ENCODE peak calls at places on chromosome 18, in four cellular contexts. M is stimulated activated CD4-positive, alpha-beta T cell treated with anti-CD3 and anti-CD28 coated beads, Interleukin-2, amount 100 ng/mL, for 24 hours; B is NCI-H226; C is CD8-positive, alpha-beta memory T cell. F is an unnamed sample.
A peak's percentile ranks its signal among the peaks of the same experiment; 100 is the strongest.

GRCh38 chr18:24934231-24934932 is 417.6 kb downstream of the ZNF521 start:
- DNase-seq in B (no peak), M (no peak), C (no peak), F (no peak)

GRCh38 chr18:63266888-63267790 is 52.4 kb downstream of the BCL2 start:
- DNase-seq in B (no peak), C (no peak), M (no peak), F (no peak)

GRCh38 chr18:58721586-58722160 is 50.4 kb downstream of the MALT1 start:
- DNase-seq in B (no peak), C (no peak), M (no peak), F (no peak)

GRCh38 chr18:42814184-42814583 is 301.3 kb downstream of the RIT2 start:
- DNase-seq in M (no peak), B (no peak), C (no peak), F (no peak)

GRCh38 chr18:42536442-42536841 is 579.0 kb downstream of the RIT2 start:
- DNase-seq in B (no peak), C (no peak), M (no peak), F (no peak)

GRCh38 chr18:23994361-23994902 is 20.1 kb upstream of the TTC39C start:
- DNase-seq in M (no peak), C (peak; percentile 23), B (peak; percentile 97), F (peak; percentile 94)

GRCh38 chr18:64678048-64678447 is 529.2 kb upstream of the LINC00305 start:
- DNase-seq in B (no peak), M (no peak), C (no peak), F (no peak)

GRCh38 chr18:54947115-54947514 is 12.1 kb downstream of the CCDC68 start:
- DNase-seq in B (no peak), M (no peak), C (no peak), F (no peak)

GRCh38 chr18:1797265-1797664 is 774.0 kb downstream of the METTL4 start:
- DNase-seq in B (no peak), M (no peak), C (no peak), F (no peak)

GRCh38 chr18:80171190-80171872 is 62.3 kb downstream of the ADNP2 start:
- DNase-seq in B (peak; percentile 2), M (peak; percentile 75), C (peak; percentile 54), F (no peak)

GRCh38 chr18:26438980-26439379 is 109.4 kb downstream of the KCTD1 start:
- DNase-seq in C (no peak), M (no peak), B (no peak), F (no peak)

GRCh38 chr18:61824733-61825363 is 68.0 kb downstream of the RNF152 start:
- DNase-seq in M (no peak), B (no peak), C (no peak), F (no peak)

GRCh38 chr18:48543228-48543627 is 4.4 kb downstream of the CTIF start:
- DNase-seq in B (no peak), M (peak; percentile 37), C (no peak), F (no peak)

GRCh38 chr18:9100796-9101195 is 1.7 kb upstream of the NDUFV2 start:
- DNase-seq in M (no peak), C (no peak), B (no peak), F (no peak)

GRCh38 chr18:10973579-10974260 is 175.6 kb downstream of the PIEZO2 start:
- DNase-seq in B (no peak), C (no peak), M (no peak), F (no peak)

GRCh38 chr18:31573047-31573446 is 18.6 kb upstream of the TTR start:
- DNase-seq in M (no peak), B (no peak), C (no peak), F (no peak)

GRCh38 chr18:62828091-62828640 is 112.8 kb downstream of the PHLPP1 start:
- DNase-seq in B (no peak), M (no peak), C (no peak), F (no peak)

GRCh38 chr18:42730272-42730671 is 385.2 kb downstream of the RIT2 start:
- DNase-seq in B (no peak), C (no peak), M (no peak), F (no peak)

GRCh38 chr18:10247402-10248117 is 206.9 kb upstream of the APCDD1 start:
- DNase-seq in M (no peak), C (no peak), B (no peak), F (no peak)

GRCh38 chr18:43049021-43049420 is 66.5 kb downstream of the RIT2 start:
- DNase-seq in C (no peak), B (peak; percentile 43), M (no peak), F (peak; percentile 40)

GRCh38 chr18:44507729-44508325 is 172.9 kb upstream of the SETBP1 start:
- DNase-seq in M (no peak), B (peak; percentile 1), C (no peak), F (no peak)

GRCh38 chr18:58362027-58362575 is 266.8 kb downstream of the ALPK2 start:
- DNase-seq in B (peak; percentile 37), C (no peak), M (no peak), F (peak; percentile 82)

GRCh38 chr18:3624818-3625716 is 175.1 kb downstream of the TGIF1 start:
- DNase-seq in B (peak; percentile 96), C (peak; percentile 10), M (peak; percentile 65), F (peak; percentile 83)

GRCh38 chr18:33440384-33441043 is at the start of gene CCDC178:
- DNase-seq in B (no peak), M (no peak), C (no peak), F (no peak)

GRCh38 chr18:62279561-62279960 is 45.5 kb upstream of the TNFRSF11A start:
- DNase-seq in B (no peak), M (no peak), C (no peak), F (no peak)

GRCh38 chr18:11118051-11118450 is 31.3 kb downstream of the PIEZO2 start:
- DNase-seq in M (no peak), B (no peak), C (no peak), F (no peak)

GRCh38 chr18:29172151-29173015 is 995.5 kb upstream of the CDH2 start:
- DNase-seq in B (no peak), C (no peak), M (no peak), F (no peak)

GRCh38 chr18:49008156-49008555 is 57.4 kb upstream of the SMAD7 start:
- DNase-seq in C (no peak), M (no peak), B (no peak), F (no peak)

GRCh38 chr18:48326901-48327675 is 82.1 kb downstream of the ZBTB7C start:
- DNase-seq in C (no peak), B (peak; percentile 64), M (no peak), F (no peak)

GRCh38 chr18:79782566-79783308 is 15.0 kb upstream of the KCNG2 start:
- DNase-seq in B (no peak), M (no peak), C (no peak), F (no peak)

GRCh38 chr18:61236476-61237057 is 96.7 kb upstream of the CDH20 start:
- DNase-seq in M (no peak), B (no peak), C (no peak), F (no peak)

GRCh38 chr18:8400825-8401224 is 208.4 kb upstream of the RAB12 start:
- DNase-seq in M (no peak), C (no peak), B (no peak), F (no peak)